ENCODE peak calls at places on chromosome 7, in nine cellular contexts. One of them, this sample, is unnamed.

GRCh38 chr7:124188576-124188975 is 155.7 kb upstream of the TMEM229A start:
- DNase-seq in CD8-positive, alpha-beta T cell: no peak
- DNase-seq in retinal pigment epithelial cell: no peak
- DNase-seq in HCT116: no peak
- DNase-seq in HepG2: no peak
- DNase-seq in prostate gland: no peak
- DNase-seq in AG04449: no peak
- DNase-seq in body of pancreas: no peak
- DNase-seq in H1: no peak
- DNase-seq in this sample: no peak

GRCh38 chr7:18361756-18362155 is 133.8 kb upstream of the HDAC9 start:
- DNase-seq in prostate gland: no peak
- DNase-seq in body of pancreas: peak
- DNase-seq in retinal pigment epithelial cell: no peak
- DNase-seq in HepG2: no peak
- DNase-seq in AG04449: no peak
- DNase-seq in H1: peak
- DNase-seq in CD8-positive, alpha-beta T cell: no peak
- DNase-seq in HCT116: no peak
- DNase-seq in this sample: no peak

GRCh38 chr7:80218723-80219122 is 84.1 kb downstream of the GNAI1 start:
- DNase-seq in HCT116: peak
- DNase-seq in retinal pigment epithelial cell: no peak
- DNase-seq in H1: no peak
- DNase-seq in HepG2: peak
- DNase-seq in CD8-positive, alpha-beta T cell: no peak
- DNase-seq in AG04449: peak
- DNase-seq in body of pancreas: no peak
- DNase-seq in prostate gland: no peak
- DNase-seq in this sample: no peak

GRCh38 chr7:100351657-100352058 is 6.3 kb upstream of the PILRB start:
- DNase-seq in HCT116: no peak
- DNase-seq in prostate gland: no peak
- DNase-seq in body of pancreas: no peak
- DNase-seq in AG04449: no peak
- DNase-seq in retinal pigment epithelial cell: no peak
- DNase-seq in CD8-positive, alpha-beta T cell: no peak
- DNase-seq in H1: no peak
- DNase-seq in HepG2: no peak
- DNase-seq in this sample: no peak

GRCh38 chr7:130365511-130366441 is 14.5 kb upstream of the CPA1 start:
- DNase-seq in HepG2: no peak
- DNase-seq in prostate gland: no peak
- DNase-seq in retinal pigment epithelial cell: no peak
- DNase-seq in AG04449: no peak
- DNase-seq in HCT116: no peak
- DNase-seq in body of pancreas: peak
- DNase-seq in CD8-positive, alpha-beta T cell: no peak
- DNase-seq in H1: no peak
- DNase-seq in this sample: no peak

GRCh38 chr7:20237464-20238267 is 20.5 kb upstream of the MACC1 start:
- DNase-seq in HepG2: no peak
- DNase-seq in prostate gland: no peak
- DNase-seq in retinal pigment epithelial cell: no peak
- DNase-seq in HCT116: no peak
- DNase-seq in body of pancreas: no peak
- DNase-seq in CD8-positive, alpha-beta T cell: no peak
- DNase-seq in AG04449: no peak
- DNase-seq in H1: no peak
- DNase-seq in this sample: no peak

GRCh38 chr7:151129141-151129835 is 38.2 kb downstream of the GBX1 start:
- DNase-seq in CD8-positive, alpha-beta T cell: no peak
- DNase-seq in AG04449: no peak
- DNase-seq in HCT116: no peak
- DNase-seq in H1: no peak
- DNase-seq in body of pancreas: no peak
- DNase-seq in prostate gland: no peak
- DNase-seq in retinal pigment epithelial cell: no peak
- DNase-seq in HepG2: no peak
- DNase-seq in this sample: no peak

GRCh38 chr7:2062648-2063047 is 170.1 kb downstream of the MAD1L1 start:
- DNase-seq in body of pancreas: no peak
- DNase-seq in retinal pigment epithelial cell: no peak
- DNase-seq in prostate gland: no peak
- DNase-seq in AG04449: no peak
- DNase-seq in HCT116: no peak
- DNase-seq in HepG2: no peak
- DNase-seq in H1: no peak
- DNase-seq in CD8-positive, alpha-beta T cell: no peak
- DNase-seq in this sample: no peak

GRCh38 chr7:36784991-36785940 is 61.0 kb upstream of the AOAH start:
- DNase-seq in AG04449: no peak
- DNase-seq in prostate gland: peak
- DNase-seq in body of pancreas: peak
- DNase-seq in HCT116: no peak
- DNase-seq in retinal pigment epithelial cell: no peak
- DNase-seq in CD8-positive, alpha-beta T cell: peak
- DNase-seq in H1: no peak
- DNase-seq in HepG2: no peak
- DNase-seq in this sample: peak

GRCh38 chr7:95609277-95609971 is 13.1 kb upstream of the PDK4 start:
- DNase-seq in body of pancreas: peak
- DNase-seq in AG04449: no peak
- DNase-seq in HepG2: peak
- DNase-seq in HCT116: no peak
- DNase-seq in CD8-positive, alpha-beta T cell: no peak
- DNase-seq in retinal pigment epithelial cell: no peak
- DNase-seq in H1: no peak
- DNase-seq in prostate gland: peak
- DNase-seq in this sample: no peak

GRCh38 chr7:128115326-128115820 is 84.1 kb upstream of the LRRC4 start:
- DNase-seq in HCT116: no peak
- DNase-seq in CD8-positive, alpha-beta T cell: no peak
- DNase-seq in HepG2: no peak
- DNase-seq in H1: peak
- DNase-seq in retinal pigment epithelial cell: no peak
- DNase-seq in AG04449: no peak
- DNase-seq in prostate gland: no peak
- DNase-seq in body of pancreas: no peak
- DNase-seq in this sample: no peak

GRCh38 chr7:128867842-128868623 is 5.4 kb downstream of the ATP6V1F start:
- DNase-seq in prostate gland: no peak
- DNase-seq in AG04449: no peak
- DNase-seq in HCT116: no peak
- DNase-seq in body of pancreas: peak
- DNase-seq in retinal pigment epithelial cell: no peak
- DNase-seq in HepG2: no peak
- DNase-seq in CD8-positive, alpha-beta T cell: no peak
- DNase-seq in H1: no peak
- DNase-seq in this sample: no peak

GRCh38 chr7:66296001-66296521 is 90.9 kb downstream of the TPST1 start:
- DNase-seq in AG04449: peak
- DNase-seq in H1: no peak
- DNase-seq in retinal pigment epithelial cell: no peak
- DNase-seq in prostate gland: no peak
- DNase-seq in body of pancreas: no peak
- DNase-seq in HCT116: no peak
- DNase-seq in CD8-positive, alpha-beta T cell: no peak
- DNase-seq in HepG2: no peak
- DNase-seq in this sample: no peak

GRCh38 chr7:38506756-38507155 is 124.4 kb downstream of the AMPH start:
- DNase-seq in CD8-positive, alpha-beta T cell: no peak
- DNase-seq in AG04449: peak
- DNase-seq in retinal pigment epithelial cell: no peak
- DNase-seq in H1: no peak
- DNase-seq in HCT116: no peak
- DNase-seq in body of pancreas: peak
- DNase-seq in prostate gland: no peak
- DNase-seq in HepG2: no peak
- DNase-seq in this sample: no peak

GRCh38 chr7:94374721-94375120 is 20.0 kb upstream of the COL1A2 start:
- DNase-seq in HepG2: no peak
- DNase-seq in AG04449: no peak
- DNase-seq in body of pancreas: no peak
- DNase-seq in HCT116: no peak
- DNase-seq in H1: no peak
- DNase-seq in retinal pigment epithelial cell: no peak
- DNase-seq in CD8-positive, alpha-beta T cell: no peak
- DNase-seq in prostate gland: no peak
- DNase-seq in this sample: no peak

DNA sequence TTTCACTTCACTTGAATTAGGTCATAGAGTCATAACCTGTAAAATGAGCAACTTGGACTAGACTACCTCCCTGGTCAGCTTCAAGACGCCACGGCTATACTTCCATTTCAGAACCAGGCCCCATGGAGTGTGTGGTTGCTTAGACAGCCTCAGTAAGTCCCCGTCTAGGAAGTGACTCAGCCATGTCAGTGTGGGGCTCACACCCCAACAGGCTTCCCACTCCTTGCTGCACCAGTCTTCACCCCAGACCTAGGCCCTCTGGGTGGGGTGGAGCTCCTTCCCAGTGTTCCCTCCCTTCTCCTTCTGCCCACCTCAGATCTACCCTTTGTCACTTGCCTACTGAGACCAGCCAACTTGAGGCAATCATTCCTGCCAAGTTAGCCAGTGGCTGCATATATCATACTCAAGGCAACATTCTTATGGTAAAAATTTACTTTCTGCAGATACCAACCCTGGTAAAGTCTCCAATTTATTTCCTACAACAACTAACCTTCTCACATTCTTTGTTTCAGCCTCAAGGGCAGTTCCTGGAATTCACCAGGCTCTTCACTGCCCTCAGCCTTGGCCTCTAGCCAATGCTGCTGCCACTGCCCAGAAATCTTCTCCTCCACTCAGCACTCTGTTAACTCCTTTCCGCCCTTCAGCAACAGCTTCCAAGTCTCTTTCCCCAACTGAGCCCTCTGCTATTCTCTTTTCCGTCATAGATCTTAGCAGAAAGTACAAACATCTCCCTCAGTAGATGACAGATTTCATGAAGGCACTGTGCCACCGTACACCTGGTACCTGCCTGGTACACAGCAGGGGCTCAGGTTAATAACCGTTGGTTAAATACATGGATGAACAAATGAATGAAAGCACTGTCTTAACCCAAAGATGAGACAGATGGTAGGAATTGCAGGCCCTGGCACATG is 31.3 kb upstream of the ZNRF2 start:
- DNase-seq in prostate gland: peak
- DNase-seq in HepG2: no peak
- DNase-seq in CD8-positive, alpha-beta T cell: no peak
- DNase-seq in HCT116: no peak
- DNase-seq in body of pancreas: peak
- DNase-seq in AG04449: no peak
- DNase-seq in H1: no peak
- DNase-seq in retinal pigment epithelial cell: peak
- DNase-seq in this sample: peak
- H3K4me3 ChIP-seq in prostate gland: no peak
- H3K4me3 ChIP-seq in HepG2: no peak
- H3K4me3 ChIP-seq in CD8-positive, alpha-beta T cell: no peak
- H3K4me3 ChIP-seq in HCT116: no peak
- H3K4me3 ChIP-seq in body of pancreas: no peak
- H3K4me3 ChIP-seq in AG04449: no peak
- H3K4me3 ChIP-seq in H1: no peak
- H3K4me3 ChIP-seq in retinal pigment epithelial cell: no peak
- H3K4me3 ChIP-seq in this sample: no peak

DNA sequence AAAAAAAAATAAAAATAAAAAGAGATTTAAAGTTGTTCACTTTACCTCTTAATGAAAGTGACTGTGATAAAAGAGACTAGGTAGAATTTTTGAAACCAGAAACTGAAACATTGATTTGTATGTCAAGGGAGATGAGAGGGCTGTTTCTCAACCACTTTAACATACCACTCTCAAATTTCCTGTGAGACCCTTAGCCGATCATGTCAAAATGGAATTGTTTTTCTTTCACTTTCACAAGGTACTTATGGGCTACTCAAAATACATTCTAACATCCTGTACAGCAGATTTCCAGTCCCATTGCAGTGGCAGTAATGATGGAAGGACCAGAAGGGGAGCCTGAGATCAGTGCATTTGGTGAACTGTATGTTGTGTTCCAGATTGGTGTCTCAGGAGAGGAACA is 261.2 kb downstream of the PPP1R3A start:
- DNase-seq in prostate gland: no peak
- DNase-seq in body of pancreas: no peak
- DNase-seq in CD8-positive, alpha-beta T cell: no peak
- DNase-seq in H1: no peak
- DNase-seq in retinal pigment epithelial cell: no peak
- DNase-seq in AG04449: no peak
- DNase-seq in HCT116: no peak
- DNase-seq in HepG2: no peak
- DNase-seq in this sample: no peak
- TF ChIP-seq CTCF in prostate gland: no peak
- TF ChIP-seq CTCF in body of pancreas: no peak
- TF ChIP-seq CTCF in CD8-positive, alpha-beta T cell: no peak
- TF ChIP-seq CTCF in H1: no peak
- TF ChIP-seq CTCF in retinal pigment epithelial cell: no peak
- TF ChIP-seq CTCF in AG04449: no peak
- TF ChIP-seq CTCF in HCT116: no peak
- TF ChIP-seq CTCF in HepG2: no peak
- TF ChIP-seq CTCF in this sample: no peak

DNA sequence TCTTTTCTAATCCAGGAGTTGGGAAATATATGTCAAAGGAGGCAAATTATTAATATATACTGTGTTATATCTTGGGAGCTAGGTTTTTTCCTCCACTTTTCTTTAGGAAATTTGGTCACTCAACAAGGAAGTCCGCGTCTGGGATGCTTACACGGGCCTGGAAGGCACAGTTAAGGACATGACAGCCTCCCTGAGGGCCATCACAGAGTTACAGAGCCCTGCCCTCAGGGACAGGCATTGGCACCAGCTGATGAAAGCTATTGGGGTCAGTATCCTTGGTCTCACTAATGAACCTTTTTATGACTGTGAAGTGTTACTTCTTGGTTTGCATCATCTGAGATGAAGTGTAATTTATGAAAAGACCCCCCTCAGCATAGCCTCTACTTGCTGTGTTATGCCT is 74.7 kb downstream of the DNAH11 start:
- DNase-seq in H1: no peak
- DNase-seq in AG04449: no peak
- DNase-seq in prostate gland: no peak
- DNase-seq in HCT116: no peak
- DNase-seq in CD8-positive, alpha-beta T cell: no peak
- DNase-seq in body of pancreas: no peak
- DNase-seq in HepG2: no peak
- DNase-seq in retinal pigment epithelial cell: no peak
- DNase-seq in this sample: no peak
- H3K4me3 ChIP-seq in H1: no peak
- H3K4me3 ChIP-seq in AG04449: no peak
- H3K4me3 ChIP-seq in prostate gland: no peak
- H3K4me3 ChIP-seq in HCT116: no peak
- H3K4me3 ChIP-seq in CD8-positive, alpha-beta T cell: no peak
- H3K4me3 ChIP-seq in body of pancreas: no peak
- H3K4me3 ChIP-seq in HepG2: no peak
- H3K4me3 ChIP-seq in retinal pigment epithelial cell: no peak
- H3K4me3 ChIP-seq in this sample: no peak

DNA sequence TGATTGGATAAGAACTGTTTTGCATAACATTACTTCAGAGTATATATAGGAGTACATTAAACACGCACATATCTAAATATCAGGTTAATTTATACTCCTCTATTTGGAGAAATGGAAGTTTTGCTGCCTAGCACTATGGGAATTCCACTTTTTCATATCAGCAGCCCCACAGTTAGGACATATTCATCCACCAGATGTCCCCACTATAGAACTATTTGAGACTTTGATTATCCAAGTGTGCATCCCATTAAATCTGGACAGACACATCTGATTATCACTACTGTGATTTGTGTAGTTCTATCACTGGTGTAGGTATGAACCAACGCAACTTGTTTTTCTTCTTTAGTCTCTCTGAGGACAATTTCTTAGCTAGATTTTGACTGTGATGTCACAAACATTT is 345.7 kb downstream of the THSD7A start:
- DNase-seq in CD8-positive, alpha-beta T cell: no peak
- DNase-seq in retinal pigment epithelial cell: no peak
- DNase-seq in body of pancreas: no peak
- DNase-seq in AG04449: no peak
- DNase-seq in HCT116: no peak
- DNase-seq in HepG2: no peak
- DNase-seq in H1: no peak
- DNase-seq in prostate gland: no peak
- DNase-seq in this sample: no peak
- TF ChIP-seq CTCF in CD8-positive, alpha-beta T cell: no peak
- TF ChIP-seq CTCF in retinal pigment epithelial cell: peak
- TF ChIP-seq CTCF in body of pancreas: no peak
- TF ChIP-seq CTCF in AG04449: no peak
- TF ChIP-seq CTCF in HCT116: no peak
- TF ChIP-seq CTCF in HepG2: no peak
- TF ChIP-seq CTCF in H1: no peak
- TF ChIP-seq CTCF in prostate gland: no peak
- TF ChIP-seq CTCF in this sample: peak